ENCODE peak calls at places on chromosomes 2 and 18, in six cellular contexts. J is H1, D is GM12878, F is GM12892, K is HepG2, T is K562. C is an unnamed sample.

GRCh38 chr2:192298664-192299063 is 103.9 kb upstream of the TMEFF2 start:
- DNase-seq in J (peak), D (no peak), F (no peak), K (no peak), T (no peak), C (no peak)

GRCh38 chr2:235740821-235741220 is 247.0 kb downstream of the AGAP1 start:
- DNase-seq in J (no peak), D (no peak), F (no peak), K (peak), T (peak), C (no peak)

GRCh38 chr2:5164806-5165525 is 527.2 kb upstream of the SOX11 start:
- DNase-seq in J (no peak), D (no peak), F (no peak), K (no peak), T (no peak), C (no peak)

GRCh38 chr2:3644891-3645605 is 13.0 kb upstream of the ALLC start:
- DNase-seq in J (no peak), D (no peak), F (no peak), K (no peak), T (no peak), C (no peak)

GRCh38 chr2:31406593-31407385 is 7.8 kb downstream of the XDH start:
- DNase-seq in J (no peak), D (no peak), F (no peak), K (no peak), T (no peak), C (no peak)

GRCh38 chr18:49018553-49018943 is 67.8 kb upstream of the SMAD7 start:
- DNase-seq in J (no peak), D (no peak), F (no peak), K (no peak), T (no peak), C (no peak)

GRCh38 chr18:54269924-54270844 is 867 bp downstream of the POLI start:
- DNase-seq in J (no peak), D (no peak), F (peak), K (peak), T (peak), C (no peak)

GRCh38 chr18:13211537-13211936 is 7.0 kb upstream of the LDLRAD4 start:
- DNase-seq in J (no peak), D (no peak), F (no peak), K (no peak), T (no peak), C (no peak)

GRCh38 chr2:47778698-47779415 is 4.1 kb upstream of the MSH6 start:
- DNase-seq in J (no peak), D (no peak), F (no peak), K (no peak), T (no peak), C (no peak)

GRCh38 chr2:213119061-213119809 is 32.2 kb downstream of the IKZF2 start:
- DNase-seq in J (no peak), D (peak), F (no peak), K (no peak), T (no peak), C (no peak)

GRCh38 chr2:131724019-131724418 is 196.3 kb downstream of the CCDC74A start:
- DNase-seq in J (peak), D (no peak), F (no peak), K (no peak), T (no peak), C (no peak)

GRCh38 chr2:238141541-238142318 is 3.3 kb downstream of the KLHL30 start:
- DNase-seq in J (no peak), D (no peak), F (no peak), K (peak), T (no peak), C (no peak)

GRCh38 chr2:113962692-113963480 is 73.0 kb downstream of the ACTR3 start:
- DNase-seq in J (no peak), D (no peak), F (no peak), K (no peak), T (no peak), C (no peak)

GRCh38 chr2:199596549-199596948 is 138.8 kb upstream of the SATB2 start:
- DNase-seq in J (no peak), D (no peak), F (no peak), K (peak), T (peak), C (no peak)

GRCh38 chr2:145411493-145411892 is 891.6 kb upstream of the ZEB2 start:
- DNase-seq in J (no peak), D (peak), F (no peak), K (no peak), T (no peak), C (no peak)

GRCh38 chr2:145413261-145413660 is 893.3 kb upstream of the ZEB2 start:
- DNase-seq in J (no peak), D (no peak), F (no peak), K (no peak), T (no peak), C (no peak)

GRCh38 chr2:145416640-145417039 is 896.7 kb upstream of the ZEB2 start:
- DNase-seq in J (no peak), D (no peak), F (no peak), K (no peak), T (peak), C (no peak)

GRCh38 chr2:145412155-145412554 is 892.2 kb upstream of the ZEB2 start:
- DNase-seq in J (no peak), D (no peak), F (no peak), K (no peak), T (no peak), C (no peak)

GRCh38 chr2:145415151-145415550 is 895.2 kb upstream of the ZEB2 start:
- DNase-seq in J (no peak), D (no peak), F (no peak), K (no peak), T (no peak), C (no peak)
- TF ChIP-seq POLR2A in J (no peak), D (no peak), F (no peak), K (no peak), T (no peak), C (no peak)

DNA sequence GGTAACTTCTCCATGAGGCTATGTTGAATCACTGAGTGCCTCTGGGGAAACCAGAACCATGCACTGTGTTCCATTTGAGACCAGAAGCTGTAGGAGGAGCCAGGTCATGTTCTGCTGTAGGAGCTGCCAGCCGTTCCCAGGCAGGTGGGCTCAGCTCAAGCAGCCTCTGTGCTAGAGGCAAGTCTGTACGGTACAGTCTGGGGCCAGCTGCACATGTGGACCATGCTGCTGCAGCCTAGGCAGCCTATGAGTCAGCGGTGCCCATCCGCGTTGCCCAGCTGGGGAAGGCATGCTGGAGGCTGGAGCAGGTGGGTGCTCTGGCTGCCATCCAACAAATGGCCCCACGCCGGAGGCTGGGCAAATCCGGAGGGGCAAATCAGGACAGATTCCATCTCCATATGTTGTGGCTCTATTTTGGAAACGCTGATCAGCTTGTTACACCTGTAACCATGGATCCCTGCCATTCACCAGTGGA is 22.0 kb upstream of the KCNF1 start:
- DNase-seq in J (no peak), D (no peak), F (no peak), K (no peak), T (no peak), C (no peak)
- TF ChIP-seq TAF1 in J (no peak), D (no peak), F (no peak), K (no peak), T (no peak), C (no peak)

GRCh38 chr2:180006781-180007579 is at the start of gene CWC22:
- DNase-seq in J (no peak), D (peak), F (peak), K (peak), T (peak), C (peak)
- TF ChIP-seq POLR2A in J (no peak), D (peak), F (peak), K (peak), T (peak), C (peak)

GRCh38 chr2:223918671-223919134 is 26.4 kb downstream of the WDFY1 start:
- DNase-seq in J (no peak), D (no peak), F (no peak), K (no peak), T (no peak), C (no peak)
- TF ChIP-seq TAF1 in J (no peak), D (no peak), F (no peak), K (no peak), T (no peak), C (no peak)

GRCh38 chr2:43202289-43202688 is 24.1 kb downstream of the ZFP36L2 start:
- DNase-seq in J (no peak), D (no peak), F (no peak), K (no peak), T (no peak), C (no peak)

GRCh38 chr2:43199492-43200481 is 26.6 kb downstream of the ZFP36L2 start:
- DNase-seq in J (no peak), D (no peak), F (no peak), K (peak), T (no peak), C (no peak)

GRCh38 chr2:43203373-43203772 is 23.0 kb downstream of the ZFP36L2 start:
- DNase-seq in J (no peak), D (no peak), F (no peak), K (no peak), T (no peak), C (no peak)

GRCh38 chr2:43201016-43201415 is 25.4 kb downstream of the ZFP36L2 start:
- DNase-seq in J (no peak), D (no peak), F (no peak), K (no peak), T (no peak), C (no peak)

GRCh38 chr2:43201497-43201896 is 24.9 kb downstream of the ZFP36L2 start:
- DNase-seq in J (no peak), D (no peak), F (no peak), K (no peak), T (no peak), C (no peak)
- TF ChIP-seq POLR2A in J (no peak), D (no peak), F (no peak), K (no peak), T (no peak), C (no peak)

GRCh38 chr2:227466887-227467285 is 5.1 kb upstream of the AGFG1 start:
- DNase-seq in J (no peak), D (no peak), F (no peak), K (no peak), T (no peak), C (no peak)
- TF ChIP-seq TAF1 in J (no peak), D (no peak), F (no peak), K (no peak), T (no peak), C (no peak)

C was measured in GM12891.